ENCODE peak calls at places on chromosomes 2 and 18, in six cellular contexts. One of them, this sample, is unnamed.

GRCh38 chr2:182504903-182505302 is 78.1 kb upstream of the PDE1A start:
- DNase-seq in stimulated activated CD8-positive, alpha-beta memory T cell treated with anti-CD3 and anti-CD28 coated beads, Interleukin-15, amount 100 ng/mL, for 24 hours: no peak
- DNase-seq in coronary artery: no peak
- DNase-seq in EL: peak
- DNase-seq in LoVo: no peak
- DNase-seq in stimulated activated naive CD4-positive, alpha-beta T cell: no peak
- DNase-seq in this sample: no peak

GRCh38 chr2:12313445-12314118 is 403.2 kb upstream of the TRIB2 start:
- DNase-seq in stimulated activated CD8-positive, alpha-beta memory T cell treated with anti-CD3 and anti-CD28 coated beads, Interleukin-15, amount 100 ng/mL, for 24 hours: no peak
- DNase-seq in coronary artery: no peak
- DNase-seq in EL: no peak
- DNase-seq in LoVo: no peak
- DNase-seq in stimulated activated naive CD4-positive, alpha-beta T cell: no peak
- DNase-seq in this sample: peak

GRCh38 chr2:159891917-159892691 is 94.1 kb upstream of the CD302 start:
- DNase-seq in stimulated activated CD8-positive, alpha-beta memory T cell treated with anti-CD3 and anti-CD28 coated beads, Interleukin-15, amount 100 ng/mL, for 24 hours: no peak
- DNase-seq in coronary artery: no peak
- DNase-seq in EL: peak
- DNase-seq in LoVo: peak
- DNase-seq in stimulated activated naive CD4-positive, alpha-beta T cell: no peak
- DNase-seq in this sample: peak

GRCh38 chr18:39318008-39318407 is 1752.4 kb upstream of the CELF4 start:
- DNase-seq in stimulated activated CD8-positive, alpha-beta memory T cell treated with anti-CD3 and anti-CD28 coated beads, Interleukin-15, amount 100 ng/mL, for 24 hours: no peak
- DNase-seq in coronary artery: no peak
- DNase-seq in EL: no peak
- DNase-seq in LoVo: no peak
- DNase-seq in stimulated activated naive CD4-positive, alpha-beta T cell: no peak
- DNase-seq in this sample: no peak

GRCh38 chr18:51727780-51728179 is 530.3 kb upstream of the MEX3C start:
- DNase-seq in stimulated activated CD8-positive, alpha-beta memory T cell treated with anti-CD3 and anti-CD28 coated beads, Interleukin-15, amount 100 ng/mL, for 24 hours: no peak
- DNase-seq in coronary artery: no peak
- DNase-seq in EL: no peak
- DNase-seq in LoVo: no peak
- DNase-seq in stimulated activated naive CD4-positive, alpha-beta T cell: no peak
- DNase-seq in this sample: no peak

GRCh38 chr2:239313776-239314175 is 87.0 kb downstream of the HDAC4 start:
- DNase-seq in stimulated activated CD8-positive, alpha-beta memory T cell treated with anti-CD3 and anti-CD28 coated beads, Interleukin-15, amount 100 ng/mL, for 24 hours: no peak
- DNase-seq in coronary artery: peak
- DNase-seq in EL: no peak
- DNase-seq in LoVo: no peak
- DNase-seq in stimulated activated naive CD4-positive, alpha-beta T cell: no peak
- DNase-seq in this sample: no peak

GRCh38 chr2:144015655-144016245 is 504.2 kb downstream of the ZEB2 start:
- DNase-seq in stimulated activated CD8-positive, alpha-beta memory T cell treated with anti-CD3 and anti-CD28 coated beads, Interleukin-15, amount 100 ng/mL, for 24 hours: no peak
- DNase-seq in coronary artery: no peak
- DNase-seq in EL: peak
- DNase-seq in LoVo: no peak
- DNase-seq in stimulated activated naive CD4-positive, alpha-beta T cell: no peak
- DNase-seq in this sample: no peak

GRCh38 chr2:98009887-98010760 is 14.4 kb upstream of the TMEM131 start:
- DNase-seq in stimulated activated CD8-positive, alpha-beta memory T cell treated with anti-CD3 and anti-CD28 coated beads, Interleukin-15, amount 100 ng/mL, for 24 hours: no peak
- DNase-seq in coronary artery: no peak
- DNase-seq in EL: no peak
- DNase-seq in LoVo: no peak
- DNase-seq in stimulated activated naive CD4-positive, alpha-beta T cell: no peak
- DNase-seq in this sample: no peak

GRCh38 chr2:55887906-55888625 is 35.5 kb downstream of the EFEMP1 start:
- DNase-seq in stimulated activated CD8-positive, alpha-beta memory T cell treated with anti-CD3 and anti-CD28 coated beads, Interleukin-15, amount 100 ng/mL, for 24 hours: no peak
- DNase-seq in coronary artery: no peak
- DNase-seq in EL: peak
- DNase-seq in LoVo: no peak
- DNase-seq in stimulated activated naive CD4-positive, alpha-beta T cell: no peak
- DNase-seq in this sample: no peak

GRCh38 chr2:239514753-239515152 is 113.9 kb upstream of the HDAC4 start:
- DNase-seq in stimulated activated CD8-positive, alpha-beta memory T cell treated with anti-CD3 and anti-CD28 coated beads, Interleukin-15, amount 100 ng/mL, for 24 hours: no peak
- DNase-seq in coronary artery: no peak
- DNase-seq in EL: no peak
- DNase-seq in LoVo: no peak
- DNase-seq in stimulated activated naive CD4-positive, alpha-beta T cell: no peak
- DNase-seq in this sample: peak

GRCh38 chr2:166388488-166389070 is 12.8 kb upstream of the SCN9A start:
- DNase-seq in stimulated activated CD8-positive, alpha-beta memory T cell treated with anti-CD3 and anti-CD28 coated beads, Interleukin-15, amount 100 ng/mL, for 24 hours: no peak
- DNase-seq in coronary artery: no peak
- DNase-seq in EL: no peak
- DNase-seq in LoVo: no peak
- DNase-seq in stimulated activated naive CD4-positive, alpha-beta T cell: no peak
- DNase-seq in this sample: no peak

GRCh38 chr2:238099709-238100048 is 461 bp upstream of the ESPNL start:
- DNase-seq in stimulated activated CD8-positive, alpha-beta memory T cell treated with anti-CD3 and anti-CD28 coated beads, Interleukin-15, amount 100 ng/mL, for 24 hours: no peak
- DNase-seq in coronary artery: no peak
- DNase-seq in EL: no peak
- DNase-seq in LoVo: no peak
- DNase-seq in stimulated activated naive CD4-positive, alpha-beta T cell: no peak
- DNase-seq in this sample: no peak

GRCh38 chr2:235458839-235459273 is 35.0 kb upstream of the AGAP1 start:
- DNase-seq in stimulated activated CD8-positive, alpha-beta memory T cell treated with anti-CD3 and anti-CD28 coated beads, Interleukin-15, amount 100 ng/mL, for 24 hours: no peak
- DNase-seq in coronary artery: peak
- DNase-seq in EL: peak
- DNase-seq in LoVo: peak
- DNase-seq in stimulated activated naive CD4-positive, alpha-beta T cell: no peak
- DNase-seq in this sample: no peak

GRCh38 chr2:38551746-38552145 is 51.0 kb downstream of the HNRNPLL start:
- DNase-seq in stimulated activated CD8-positive, alpha-beta memory T cell treated with anti-CD3 and anti-CD28 coated beads, Interleukin-15, amount 100 ng/mL, for 24 hours: no peak
- DNase-seq in coronary artery: no peak
- DNase-seq in EL: no peak
- DNase-seq in LoVo: no peak
- DNase-seq in stimulated activated naive CD4-positive, alpha-beta T cell: no peak
- DNase-seq in this sample: no peak

GRCh38 chr18:9684901-9685738 is 23.0 kb upstream of the RAB31 start:
- DNase-seq in stimulated activated CD8-positive, alpha-beta memory T cell treated with anti-CD3 and anti-CD28 coated beads, Interleukin-15, amount 100 ng/mL, for 24 hours: no peak
- DNase-seq in coronary artery: no peak
- DNase-seq in EL: no peak
- DNase-seq in LoVo: no peak
- DNase-seq in stimulated activated naive CD4-positive, alpha-beta T cell: no peak
- DNase-seq in this sample: no peak

GRCh38 chr18:77044866-77045664 is 87.5 kb downstream of the MBP start:
- DNase-seq in stimulated activated CD8-positive, alpha-beta memory T cell treated with anti-CD3 and anti-CD28 coated beads, Interleukin-15, amount 100 ng/mL, for 24 hours: no peak
- DNase-seq in coronary artery: no peak
- DNase-seq in EL: no peak
- DNase-seq in LoVo: no peak
- DNase-seq in stimulated activated naive CD4-positive, alpha-beta T cell: no peak
- DNase-seq in this sample: no peak

GRCh38 chr2:15040429-15041084 is 408.0 kb downstream of the LRATD1 start:
- DNase-seq in stimulated activated CD8-positive, alpha-beta memory T cell treated with anti-CD3 and anti-CD28 coated beads, Interleukin-15, amount 100 ng/mL, for 24 hours: no peak
- DNase-seq in coronary artery: no peak
- DNase-seq in EL: no peak
- DNase-seq in LoVo: no peak
- DNase-seq in stimulated activated naive CD4-positive, alpha-beta T cell: no peak
- DNase-seq in this sample: no peak

GRCh38 chr2:231780123-231780908 is 766 bp downstream of the PDE6D start:
- DNase-seq in stimulated activated CD8-positive, alpha-beta memory T cell treated with anti-CD3 and anti-CD28 coated beads, Interleukin-15, amount 100 ng/mL, for 24 hours: no peak
- DNase-seq in coronary artery: peak
- DNase-seq in EL: peak
- DNase-seq in LoVo: no peak
- DNase-seq in stimulated activated naive CD4-positive, alpha-beta T cell: no peak
- DNase-seq in this sample: peak

GRCh38 chr2:239193925-239194687 is 206.7 kb downstream of the HDAC4 start:
- DNase-seq in stimulated activated CD8-positive, alpha-beta memory T cell treated with anti-CD3 and anti-CD28 coated beads, Interleukin-15, amount 100 ng/mL, for 24 hours: no peak
- DNase-seq in coronary artery: peak
- DNase-seq in EL: no peak
- DNase-seq in LoVo: no peak
- DNase-seq in stimulated activated naive CD4-positive, alpha-beta T cell: no peak
- DNase-seq in this sample: peak

GRCh38 chr2:143686585-143687164 is 557.5 kb downstream of the ARHGAP15 start:
- DNase-seq in stimulated activated CD8-positive, alpha-beta memory T cell treated with anti-CD3 and anti-CD28 coated beads, Interleukin-15, amount 100 ng/mL, for 24 hours: no peak
- DNase-seq in coronary artery: no peak
- DNase-seq in EL: peak
- DNase-seq in LoVo: peak
- DNase-seq in stimulated activated naive CD4-positive, alpha-beta T cell: no peak
- DNase-seq in this sample: peak

GRCh38 chr2:24766609-24767008 is 26.6 kb downstream of the PTRHD1 start:
- DNase-seq in stimulated activated CD8-positive, alpha-beta memory T cell treated with anti-CD3 and anti-CD28 coated beads, Interleukin-15, amount 100 ng/mL, for 24 hours: no peak
- DNase-seq in coronary artery: no peak
- DNase-seq in EL: no peak
- DNase-seq in LoVo: no peak
- DNase-seq in stimulated activated naive CD4-positive, alpha-beta T cell: no peak
- DNase-seq in this sample: no peak

GRCh38 chr2:49113046-49113445 is 41.3 kb downstream of the FSHR start:
- DNase-seq in stimulated activated CD8-positive, alpha-beta memory T cell treated with anti-CD3 and anti-CD28 coated beads, Interleukin-15, amount 100 ng/mL, for 24 hours: no peak
- DNase-seq in coronary artery: no peak
- DNase-seq in EL: no peak
- DNase-seq in LoVo: no peak
- DNase-seq in stimulated activated naive CD4-positive, alpha-beta T cell: no peak
- DNase-seq in this sample: no peak

GRCh38 chr2:15189236-15189635 is 371.9 kb downstream of the NBAS start:
- DNase-seq in stimulated activated CD8-positive, alpha-beta memory T cell treated with anti-CD3 and anti-CD28 coated beads, Interleukin-15, amount 100 ng/mL, for 24 hours: no peak
- DNase-seq in coronary artery: no peak
- DNase-seq in EL: no peak
- DNase-seq in LoVo: no peak
- DNase-seq in stimulated activated naive CD4-positive, alpha-beta T cell: no peak
- DNase-seq in this sample: peak

GRCh38 chr2:238657132-238658053 is 190.5 kb upstream of the TWIST2 start:
- DNase-seq in stimulated activated CD8-positive, alpha-beta memory T cell treated with anti-CD3 and anti-CD28 coated beads, Interleukin-15, amount 100 ng/mL, for 24 hours: no peak
- DNase-seq in coronary artery: peak
- DNase-seq in EL: no peak
- DNase-seq in LoVo: no peak
- DNase-seq in stimulated activated naive CD4-positive, alpha-beta T cell: no peak
- DNase-seq in this sample: peak

GRCh38 chr2:22291074-22291473 is 1093.9 kb upstream of the KLHL29 start:
- DNase-seq in stimulated activated CD8-positive, alpha-beta memory T cell treated with anti-CD3 and anti-CD28 coated beads, Interleukin-15, amount 100 ng/mL, for 24 hours: no peak
- DNase-seq in coronary artery: no peak
- DNase-seq in EL: no peak
- DNase-seq in LoVo: no peak
- DNase-seq in stimulated activated naive CD4-positive, alpha-beta T cell: no peak
- DNase-seq in this sample: no peak

GRCh38 chr2:135225781-135226180 is 173.7 kb downstream of the RAB3GAP1 start:
- DNase-seq in stimulated activated CD8-positive, alpha-beta memory T cell treated with anti-CD3 and anti-CD28 coated beads, Interleukin-15, amount 100 ng/mL, for 24 hours: no peak
- DNase-seq in coronary artery: no peak
- DNase-seq in EL: no peak
- DNase-seq in LoVo: no peak
- DNase-seq in stimulated activated naive CD4-positive, alpha-beta T cell: no peak
- DNase-seq in this sample: no peak

GRCh38 chr18:48367557-48367956 is 41.6 kb downstream of the ZBTB7C start:
- DNase-seq in stimulated activated CD8-positive, alpha-beta memory T cell treated with anti-CD3 and anti-CD28 coated beads, Interleukin-15, amount 100 ng/mL, for 24 hours: no peak
- DNase-seq in coronary artery: peak
- DNase-seq in EL: no peak
- DNase-seq in LoVo: no peak
- DNase-seq in stimulated activated naive CD4-positive, alpha-beta T cell: no peak
- DNase-seq in this sample: no peak

GRCh38 chr2:47738331-47738730 is 44.6 kb upstream of the MSH6 start:
- DNase-seq in stimulated activated CD8-positive, alpha-beta memory T cell treated with anti-CD3 and anti-CD28 coated beads, Interleukin-15, amount 100 ng/mL, for 24 hours: no peak
- DNase-seq in coronary artery: no peak
- DNase-seq in EL: no peak
- DNase-seq in LoVo: no peak
- DNase-seq in stimulated activated naive CD4-positive, alpha-beta T cell: no peak
- DNase-seq in this sample: no peak

GRCh38 chr2:3594493-3595281 is at the start of gene COLEC11:
- DNase-seq in stimulated activated CD8-positive, alpha-beta memory T cell treated with anti-CD3 and anti-CD28 coated beads, Interleukin-15, amount 100 ng/mL, for 24 hours: no peak
- DNase-seq in coronary artery: no peak
- DNase-seq in EL: no peak
- DNase-seq in LoVo: no peak
- DNase-seq in stimulated activated naive CD4-positive, alpha-beta T cell: no peak
- DNase-seq in this sample: peak

GRCh38 chr2:170505631-170506270 is 209.4 kb upstream of the SP5 start:
- DNase-seq in stimulated activated CD8-positive, alpha-beta memory T cell treated with anti-CD3 and anti-CD28 coated beads, Interleukin-15, amount 100 ng/mL, for 24 hours: no peak
- DNase-seq in coronary artery: no peak
- DNase-seq in EL: no peak
- DNase-seq in LoVo: no peak
- DNase-seq in stimulated activated naive CD4-positive, alpha-beta T cell: no peak
- DNase-seq in this sample: peak

GRCh38 chr2:217996345-217996744 is 6.5 kb downstream of the TNS1 start:
- DNase-seq in stimulated activated CD8-positive, alpha-beta memory T cell treated with anti-CD3 and anti-CD28 coated beads, Interleukin-15, amount 100 ng/mL, for 24 hours: no peak
- DNase-seq in coronary artery: no peak
- DNase-seq in EL: peak
- DNase-seq in LoVo: no peak
- DNase-seq in stimulated activated naive CD4-positive, alpha-beta T cell: no peak
- DNase-seq in this sample: no peak

GRCh38 chr2:24124003-24124585 is 825 bp downstream of the FAM228B start:
- DNase-seq in stimulated activated CD8-positive, alpha-beta memory T cell treated with anti-CD3 and anti-CD28 coated beads, Interleukin-15, amount 100 ng/mL, for 24 hours: no peak
- DNase-seq in coronary artery: no peak
- DNase-seq in EL: peak
- DNase-seq in LoVo: no peak
- DNase-seq in stimulated activated naive CD4-positive, alpha-beta T cell: no peak
- DNase-seq in this sample: no peak

GRCh38 chr2:41698787-41699422 is 348.9 kb upstream of the PKDCC start:
- DNase-seq in stimulated activated CD8-positive, alpha-beta memory T cell treated with anti-CD3 and anti-CD28 coated beads, Interleukin-15, amount 100 ng/mL, for 24 hours: no peak
- DNase-seq in coronary artery: no peak
- DNase-seq in EL: no peak
- DNase-seq in LoVo: no peak
- DNase-seq in stimulated activated naive CD4-positive, alpha-beta T cell: no peak
- DNase-seq in this sample: peak

GRCh38 chr2:24625728-24626484 is 134.9 kb downstream of the NCOA1 start:
- DNase-seq in stimulated activated CD8-positive, alpha-beta memory T cell treated with anti-CD3 and anti-CD28 coated beads, Interleukin-15, amount 100 ng/mL, for 24 hours: no peak
- DNase-seq in coronary artery: no peak
- DNase-seq in EL: no peak
- DNase-seq in LoVo: no peak
- DNase-seq in stimulated activated naive CD4-positive, alpha-beta T cell: no peak
- DNase-seq in this sample: no peak

GRCh38 chr2:207731138-207731537 is 19.7 kb downstream of the CCNYL1 start:
- DNase-seq in stimulated activated CD8-positive, alpha-beta memory T cell treated with anti-CD3 and anti-CD28 coated beads, Interleukin-15, amount 100 ng/mL, for 24 hours: no peak
- DNase-seq in coronary artery: no peak
- DNase-seq in EL: no peak
- DNase-seq in LoVo: no peak
- DNase-seq in stimulated activated naive CD4-positive, alpha-beta T cell: no peak
- DNase-seq in this sample: no peak

GRCh38 chr2:163348843-163349395 is 386.9 kb downstream of the FIGN start:
- DNase-seq in stimulated activated CD8-positive, alpha-beta memory T cell treated with anti-CD3 and anti-CD28 coated beads, Interleukin-15, amount 100 ng/mL, for 24 hours: no peak
- DNase-seq in coronary artery: no peak
- DNase-seq in EL: peak
- DNase-seq in LoVo: peak
- DNase-seq in stimulated activated naive CD4-positive, alpha-beta T cell: no peak
- DNase-seq in this sample: peak

GRCh38 chr2:162091325-162092007 is 17.5 kb upstream of the DPP4 start:
- DNase-seq in stimulated activated CD8-positive, alpha-beta memory T cell treated with anti-CD3 and anti-CD28 coated beads, Interleukin-15, amount 100 ng/mL, for 24 hours: no peak
- DNase-seq in coronary artery: no peak
- DNase-seq in EL: peak
- DNase-seq in LoVo: peak
- DNase-seq in stimulated activated naive CD4-positive, alpha-beta T cell: no peak
- DNase-seq in this sample: peak

GRCh38 chr2:241673797-241674725 is 12.6 kb downstream of the DTYMK start:
- DNase-seq in stimulated activated CD8-positive, alpha-beta memory T cell treated with anti-CD3 and anti-CD28 coated beads, Interleukin-15, amount 100 ng/mL, for 24 hours: no peak
- DNase-seq in coronary artery: no peak
- DNase-seq in EL: peak
- DNase-seq in LoVo: no peak
- DNase-seq in stimulated activated naive CD4-positive, alpha-beta T cell: no peak
- DNase-seq in this sample: peak